ENCODE peak calls at places on chromosomes 11 and 22, in eight cellular contexts. T is mucosa of descending colon, N is psoas muscle, C is AG09309, A is mammary epithelial cell, D is fibroblast of lung, J is cardiac fibroblast, M is BJ. L is an unnamed sample.

GRCh38 chr11:17585911-17586695 is 39.0 kb downstream of the OTOG start:
- DNase-seq in T (no peak), C (no peak), J (no peak), A (no peak), D (no peak), M (no peak), N (no peak), L (no peak)

GRCh38 chr11:17218403-17218802 is 10.6 kb upstream of the PIK3C2A start:
- DNase-seq in M (no peak), D (no peak), C (no peak), J (no peak), T (no peak), N (no peak), A (peak; percentile 2), L (no peak)

GRCh38 chr11:65973439-65974110 is 12.0 kb downstream of the SART1 start:
- DNase-seq in M (no peak), N (no peak), D (peak; percentile 22), A (peak; percentile 87), J (no peak), T (no peak), C (no peak), L (no peak)

GRCh38 chr22:41009222-41009948 is 58.2 kb downstream of the RBX1 start:
- DNase-seq in A (peak; percentile 29), N (no peak), J (peak; percentile 31), T (peak; percentile 35), M (no peak), C (peak; percentile 21), D (peak; percentile 74), L (no peak)

GRCh38 chr11:35404397-35404775 is 15.0 kb downstream of the SLC1A2 start:
- DNase-seq in D (peak; percentile 45), C (no peak), N (no peak), T (peak; percentile 64), M (no peak), A (peak; percentile 13), J (peak; percentile 30), L (peak; percentile 33)

GRCh38 chr11:116513894-116514293 is 258.9 kb downstream of the BUD13 start:
- DNase-seq in M (no peak), T (peak; percentile 69), N (no peak), J (peak; percentile 71), A (no peak), D (peak; percentile 3), C (no peak), L (peak; percentile 49)

GRCh38 chr22:37633693-37634504 is 5.6 kb upstream of the SH3BP1 start:
- DNase-seq in J (peak; percentile 95), C (peak; percentile 23), D (peak; percentile 92), T (peak; percentile 84), N (peak; percentile 90), M (peak; percentile 33), A (no peak), L (peak; percentile 89)

GRCh38 chr11:352456-353180 is 16.7 kb upstream of the B4GALNT4 start:
- DNase-seq in M (no peak), D (no peak), N (no peak), T (peak; percentile 18), A (no peak), C (no peak), J (no peak), L (no peak)

GRCh38 chr11:27234043-27234668 is 128.9 kb downstream of the CCDC34 start:
- DNase-seq in J (peak; percentile 93), M (peak; percentile 66), T (peak; percentile 34), D (peak; percentile 82), C (peak; percentile 100), A (peak; percentile 80), N (peak; percentile 52), L (peak; percentile 44)

GRCh38 chr11:93128574-93128973 is 69.2 kb downstream of the SLC36A4 start:
- DNase-seq in T (no peak), J (no peak), N (no peak), D (no peak), A (no peak), C (no peak), M (no peak), L (no peak)

GRCh38 chr11:3155216-3155615 is 9.9 kb downstream of the OSBPL5 start:
- DNase-seq in C (no peak), T (peak; percentile 22), A (no peak), M (no peak), N (peak; percentile 15), D (no peak), J (no peak), L (no peak)

GRCh38 chr11:62399868-62400245 is 19.0 kb upstream of the SCGB1A1 start:
- DNase-seq in D (no peak), M (no peak), A (no peak), T (no peak), N (no peak), J (no peak), C (no peak), L (no peak)

GRCh38 chr11:47348131-47348802 is 4.2 kb downstream of the MYBPC3 start:
- DNase-seq in T (no peak), M (no peak), J (no peak), C (no peak), D (no peak), A (no peak), N (no peak), L (no peak)

GRCh38 chr11:101441747-101442146 is 142.1 kb downstream of the TRPC6 start:
- DNase-seq in M (no peak), C (no peak), D (no peak), J (peak; percentile 7), A (no peak), T (no peak), N (no peak), L (no peak)

GRCh38 chr22:36585841-36586240 is 56.9 kb upstream of the EIF3D start:
- DNase-seq in N (no peak), C (no peak), T (no peak), J (no peak), M (no peak), D (no peak), A (peak; percentile 76), L (no peak)

GRCh38 chr11:90701040-90701439 is 478.2 kb upstream of the CHORDC1 start:
- DNase-seq in D (no peak), J (no peak), T (no peak), M (no peak), C (no peak), A (no peak), N (no peak), L (peak; percentile 2)

GRCh38 chr11:1091332-1092083 is 16.8 kb downstream of the MUC2 start:
- DNase-seq in J (no peak), D (no peak), C (no peak), M (no peak), N (no peak), A (no peak), T (no peak), L (no peak)

GRCh38 chr11:70282012-70282411 is 11.5 kb downstream of the PPFIA1 start:
- DNase-seq in T (no peak), A (no peak), J (no peak), M (no peak), N (no peak), D (no peak), C (no peak), L (no peak)

GRCh38 chr11:70278994-70279393 is 8.5 kb downstream of the PPFIA1 start:
- DNase-seq in C (no peak), T (no peak), J (no peak), M (no peak), D (no peak), A (no peak), N (no peak), L (no peak)

DNA sequence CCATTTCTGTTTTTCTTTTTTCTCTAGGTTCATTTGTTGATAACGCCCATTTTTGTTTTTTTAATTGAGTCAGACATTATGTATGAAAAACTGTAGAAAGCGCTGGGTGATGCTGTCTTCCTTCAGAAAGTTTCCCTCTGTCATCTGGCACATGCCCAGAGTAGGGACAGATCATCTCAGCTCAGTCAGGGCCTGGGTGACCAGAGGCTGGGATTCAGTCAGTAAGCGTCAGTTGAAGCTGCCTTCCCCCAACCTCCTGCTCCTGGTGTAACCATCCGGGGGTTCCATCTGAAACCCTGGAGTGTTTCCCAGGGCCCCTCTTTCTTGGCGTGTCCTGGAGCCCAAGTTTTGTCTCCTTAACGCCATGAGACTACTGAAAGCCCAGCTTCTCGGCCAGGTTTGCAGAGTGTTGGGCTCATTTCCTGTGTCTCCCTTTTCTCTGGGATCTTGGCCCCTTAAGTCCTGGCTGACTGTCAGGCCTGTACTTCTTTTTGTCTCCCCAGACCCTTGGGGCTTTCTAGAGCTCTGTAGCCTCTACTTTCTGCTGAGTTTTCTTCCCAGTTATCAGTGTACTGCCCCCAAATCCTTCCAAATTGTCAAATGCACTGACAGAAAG is 10.7 kb downstream of the PPFIA1 start:
- DNase-seq in A (no peak), N (peak; percentile 40), C (no peak), J (peak; percentile 74), D (peak; percentile 71), T (no peak), M (no peak), L (no peak)
- TF ChIP-seq CTCF in A (no peak), N (no peak), C (no peak), J (no peak), D (no peak), T (no peak), M (no peak), L (no peak)

GRCh38 chr22:49305215-49305965 is 522.3 kb downstream of the BRD1 start:
- DNase-seq in C (no peak), M (no peak), J (peak; percentile 1), N (peak; percentile 41), A (no peak), D (no peak), T (peak; percentile 78), L (peak; percentile 74)
- TF ChIP-seq CTCF in C (no peak), M (peak; percentile 4), J (peak; percentile 31), N (peak; percentile 69), A (no peak), D (no peak), T (peak; percentile 85), L (peak; percentile 86)

DNA sequence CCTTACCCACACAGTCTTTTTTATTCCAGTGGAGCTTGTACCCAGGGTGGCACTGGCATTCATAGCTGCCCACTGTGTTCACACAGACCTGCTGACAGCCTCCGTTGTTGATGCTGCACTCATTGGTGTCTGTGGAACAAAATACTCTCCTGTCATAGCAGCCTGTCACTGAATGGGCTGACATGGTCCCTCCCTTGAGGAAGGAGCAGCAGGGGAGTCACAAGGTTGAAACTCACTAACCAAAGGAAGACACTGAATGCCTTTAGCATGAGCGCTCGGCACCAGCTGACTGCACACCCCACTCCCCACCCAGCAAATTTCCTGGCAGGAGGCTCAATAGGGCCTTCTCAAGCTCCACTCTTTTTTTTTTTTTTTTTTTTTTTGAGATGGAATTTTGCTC is 37.8 kb downstream of the SCUBE2 start:
- DNase-seq in J (peak; percentile 12), M (peak; percentile 37), A (no peak), C (no peak), N (no peak), T (no peak), D (peak; percentile 22), L (no peak)
- TF ChIP-seq CTCF in J (no peak), M (no peak), A (no peak), C (no peak), N (no peak), T (no peak), D (no peak), L (no peak)

DNA sequence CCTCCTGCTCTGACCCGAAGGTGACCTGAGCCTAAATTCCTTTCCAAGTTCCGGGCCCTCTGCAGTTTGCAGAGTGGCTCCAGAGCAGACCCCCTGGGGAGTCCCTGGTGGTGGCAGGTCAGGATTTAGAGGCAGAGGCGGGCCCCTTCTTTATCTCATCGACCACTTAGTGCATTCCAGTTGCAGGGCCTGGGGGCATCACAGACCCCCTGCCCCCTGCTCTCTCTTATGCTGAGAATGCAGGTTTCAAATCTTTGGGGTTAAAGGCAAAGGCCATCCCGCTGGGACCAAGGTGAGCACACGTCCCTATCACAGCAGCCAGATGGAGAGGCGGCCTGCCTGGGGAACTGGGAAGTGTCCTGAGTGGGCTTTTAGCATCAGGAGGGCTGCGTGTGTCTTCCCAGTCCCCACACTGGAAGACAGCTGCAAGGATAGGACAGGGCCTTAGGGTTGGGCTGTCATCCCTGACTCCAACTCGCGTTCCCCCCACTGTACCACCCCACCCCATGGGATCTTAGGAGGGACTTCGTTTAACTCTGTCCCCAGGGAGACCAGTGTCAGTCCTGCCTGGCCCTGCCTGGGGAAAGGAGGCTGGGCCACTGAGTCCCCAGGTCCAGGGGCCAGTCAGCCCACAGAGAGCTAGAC is 11.3 kb downstream of the DERL3 start:
- DNase-seq in N (no peak), A (no peak), M (no peak), C (no peak), T (peak; percentile 12), D (no peak), J (no peak), L (no peak)
- TF ChIP-seq CTCF in N (no peak), A (no peak), M (no peak), C (no peak), T (no peak), D (no peak), J (no peak), L (no peak)